ENCODE peak calls at places on chromosomes 2 and 18, in eight cellular contexts. One of them, this sample, is unnamed. For H3K36me3, the result is how much of the 10 kb centered on the place peaks cover.

GRCh38 chr2:8678731-8679566 is 2.9 kb upstream of the ID2 start:
- DNase-seq in upper lobe of right lung: peak
- DNase-seq in lung: peak
- DNase-seq in astrocyte: peak
- DNase-seq in WERI-Rb-1: peak
- DNase-seq in stomach: peak
- DNase-seq in pancreas: peak
- DNase-seq in GM06990: peak
- DNase-seq in this sample: peak

GRCh38 chr2:96809951-96810782 is 5.9 kb upstream of the CNNM3 start:
- DNase-seq in upper lobe of right lung: no peak
- DNase-seq in lung: no peak
- DNase-seq in astrocyte: no peak
- DNase-seq in WERI-Rb-1: peak
- DNase-seq in stomach: no peak
- DNase-seq in pancreas: no peak
- DNase-seq in GM06990: no peak
- DNase-seq in this sample: no peak

GRCh38 chr2:86044614-86045013 is 61.1 kb downstream of the POLR1A start:
- DNase-seq in upper lobe of right lung: no peak
- DNase-seq in lung: no peak
- DNase-seq in astrocyte: no peak
- DNase-seq in WERI-Rb-1: no peak
- DNase-seq in stomach: no peak
- DNase-seq in pancreas: no peak
- DNase-seq in GM06990: no peak
- DNase-seq in this sample: no peak

GRCh38 chr2:55033921-55034320 is 16.3 kb downstream of the RTN4 start:
- DNase-seq in upper lobe of right lung: no peak
- DNase-seq in lung: no peak
- DNase-seq in astrocyte: no peak
- DNase-seq in WERI-Rb-1: no peak
- DNase-seq in stomach: no peak
- DNase-seq in pancreas: no peak
- DNase-seq in GM06990: no peak
- DNase-seq in this sample: no peak

GRCh38 chr2:137467246-137467862 is 496.9 kb upstream of the HNMT start:
- DNase-seq in upper lobe of right lung: no peak
- DNase-seq in lung: peak
- DNase-seq in astrocyte: peak
- DNase-seq in WERI-Rb-1: peak
- DNase-seq in stomach: no peak
- DNase-seq in pancreas: peak
- DNase-seq in GM06990: no peak
- DNase-seq in this sample: peak

GRCh38 chr2:230537531-230537976 is 121.6 kb downstream of the SP100 start:
- DNase-seq in upper lobe of right lung: no peak
- DNase-seq in lung: no peak
- DNase-seq in astrocyte: no peak
- DNase-seq in WERI-Rb-1: no peak
- DNase-seq in stomach: no peak
- DNase-seq in pancreas: no peak
- DNase-seq in GM06990: peak
- DNase-seq in this sample: no peak

GRCh38 chr2:16161768-16162490 is 221.6 kb downstream of the MYCN start:
- DNase-seq in upper lobe of right lung: no peak
- DNase-seq in lung: no peak
- DNase-seq in astrocyte: no peak
- DNase-seq in WERI-Rb-1: no peak
- DNase-seq in stomach: no peak
- DNase-seq in pancreas: no peak
- DNase-seq in GM06990: no peak
- DNase-seq in this sample: no peak

GRCh38 chr18:45654677-45655076 is 39.4 kb downstream of the SLC14A2 start:
- DNase-seq in upper lobe of right lung: no peak
- DNase-seq in lung: no peak
- DNase-seq in astrocyte: no peak
- DNase-seq in WERI-Rb-1: no peak
- DNase-seq in stomach: no peak
- DNase-seq in pancreas: no peak
- DNase-seq in GM06990: no peak
- DNase-seq in this sample: peak

GRCh38 chr2:18804540-18804939 is 215.2 kb upstream of the NT5C1B start:
- DNase-seq in upper lobe of right lung: no peak
- DNase-seq in lung: no peak
- DNase-seq in astrocyte: no peak
- DNase-seq in WERI-Rb-1: no peak
- DNase-seq in stomach: no peak
- DNase-seq in pancreas: no peak
- DNase-seq in GM06990: no peak
- DNase-seq in this sample: peak

GRCh38 chr2:191811807-191812602 is 34.9 kb downstream of the CAVIN2 start:
- DNase-seq in upper lobe of right lung: peak
- DNase-seq in lung: peak
- DNase-seq in astrocyte: peak
- DNase-seq in WERI-Rb-1: peak
- DNase-seq in stomach: peak
- DNase-seq in pancreas: peak
- DNase-seq in GM06990: no peak
- DNase-seq in this sample: peak

GRCh38 chr2:178391701-178392100 is 59.3 kb downstream of the PRKRA start:
- DNase-seq in upper lobe of right lung: no peak
- DNase-seq in lung: no peak
- DNase-seq in astrocyte: no peak
- DNase-seq in WERI-Rb-1: no peak
- DNase-seq in stomach: no peak
- DNase-seq in pancreas: no peak
- DNase-seq in GM06990: no peak
- DNase-seq in this sample: peak

GRCh38 chr2:144464730-144465129 is 55.2 kb downstream of the ZEB2 start:
- DNase-seq in upper lobe of right lung: no peak
- DNase-seq in lung: no peak
- DNase-seq in astrocyte: no peak
- DNase-seq in WERI-Rb-1: no peak
- DNase-seq in stomach: no peak
- DNase-seq in pancreas: no peak
- DNase-seq in GM06990: no peak
- DNase-seq in this sample: no peak

GRCh38 chr2:196113061-196113974 is 44.7 kb upstream of the DNAH7 start:
- DNase-seq in upper lobe of right lung: no peak
- DNase-seq in lung: no peak
- DNase-seq in astrocyte: peak
- DNase-seq in WERI-Rb-1: no peak
- DNase-seq in stomach: no peak
- DNase-seq in pancreas: no peak
- DNase-seq in GM06990: no peak
- DNase-seq in this sample: no peak

GRCh38 chr18:400466-400865 is 100.0 kb downstream of the COLEC12 start:
- DNase-seq in upper lobe of right lung: no peak
- DNase-seq in lung: peak
- DNase-seq in astrocyte: peak
- DNase-seq in WERI-Rb-1: no peak
- DNase-seq in stomach: no peak
- DNase-seq in pancreas: no peak
- DNase-seq in GM06990: no peak
- DNase-seq in this sample: no peak

GRCh38 chr2:241947401-241947800 is 77.9 kb downstream of the RTP5 start:
- DNase-seq in upper lobe of right lung: no peak
- DNase-seq in lung: no peak
- DNase-seq in astrocyte: no peak
- DNase-seq in WERI-Rb-1: no peak
- DNase-seq in stomach: no peak
- DNase-seq in pancreas: no peak
- DNase-seq in GM06990: no peak
- DNase-seq in this sample: no peak

GRCh38 chr2:118844261-118845004 is 3.0 kb downstream of the EN1 start:
- DNase-seq in upper lobe of right lung: no peak
- DNase-seq in lung: no peak
- DNase-seq in astrocyte: no peak
- DNase-seq in WERI-Rb-1: no peak
- DNase-seq in stomach: no peak
- DNase-seq in pancreas: no peak
- DNase-seq in GM06990: no peak
- DNase-seq in this sample: no peak

GRCh38 chr2:101699939-101700442 is 2.5 kb downstream of the MAP4K4 start:
- DNase-seq in upper lobe of right lung: no peak
- DNase-seq in lung: no peak
- DNase-seq in astrocyte: no peak
- DNase-seq in WERI-Rb-1: no peak
- DNase-seq in stomach: no peak
- DNase-seq in pancreas: no peak
- DNase-seq in GM06990: no peak
- DNase-seq in this sample: peak

GRCh38 chr2:20635698-20636584 is 15.0 kb downstream of the HS1BP3 start:
- DNase-seq in upper lobe of right lung: peak
- DNase-seq in lung: peak
- DNase-seq in astrocyte: no peak
- DNase-seq in WERI-Rb-1: peak
- DNase-seq in stomach: peak
- DNase-seq in pancreas: peak
- DNase-seq in GM06990: peak
- DNase-seq in this sample: peak

GRCh38 chr2:150327546-150328495 is 159.6 kb downstream of the RND3 start:
- DNase-seq in upper lobe of right lung: no peak
- DNase-seq in lung: no peak
- DNase-seq in astrocyte: no peak
- DNase-seq in WERI-Rb-1: no peak
- DNase-seq in stomach: no peak
- DNase-seq in pancreas: no peak
- DNase-seq in GM06990: no peak
- DNase-seq in this sample: no peak

GRCh38 chr18:10233082-10233875 is 221.2 kb upstream of the APCDD1 start:
- DNase-seq in upper lobe of right lung: no peak
- DNase-seq in lung: no peak
- DNase-seq in astrocyte: no peak
- DNase-seq in WERI-Rb-1: no peak
- DNase-seq in stomach: no peak
- DNase-seq in pancreas: no peak
- DNase-seq in GM06990: no peak
- DNase-seq in this sample: no peak

GRCh38 chr18:10234281-10234680 is 220.2 kb upstream of the APCDD1 start:
- DNase-seq in upper lobe of right lung: no peak
- DNase-seq in lung: no peak
- DNase-seq in astrocyte: no peak
- DNase-seq in WERI-Rb-1: no peak
- DNase-seq in stomach: no peak
- DNase-seq in pancreas: no peak
- DNase-seq in GM06990: no peak
- DNase-seq in this sample: peak

GRCh38 chr18:10230072-10230471 is 224.4 kb upstream of the APCDD1 start:
- DNase-seq in upper lobe of right lung: no peak
- DNase-seq in lung: no peak
- DNase-seq in astrocyte: peak
- DNase-seq in WERI-Rb-1: peak
- DNase-seq in stomach: no peak
- DNase-seq in pancreas: no peak
- DNase-seq in GM06990: no peak
- DNase-seq in this sample: peak

GRCh38 chr18:10231220-10231619 is 223.2 kb upstream of the APCDD1 start:
- DNase-seq in upper lobe of right lung: no peak
- DNase-seq in lung: no peak
- DNase-seq in astrocyte: no peak
- DNase-seq in WERI-Rb-1: no peak
- DNase-seq in stomach: no peak
- DNase-seq in pancreas: no peak
- DNase-seq in GM06990: no peak
- DNase-seq in this sample: no peak

GRCh38 chr18:10232062-10232461 is 222.4 kb upstream of the APCDD1 start:
- DNase-seq in upper lobe of right lung: no peak
- DNase-seq in lung: no peak
- DNase-seq in astrocyte: peak
- DNase-seq in WERI-Rb-1: no peak
- DNase-seq in stomach: no peak
- DNase-seq in pancreas: no peak
- DNase-seq in GM06990: no peak
- DNase-seq in this sample: no peak
- TF ChIP-seq CTCF in upper lobe of right lung: no peak
- TF ChIP-seq CTCF in lung: no peak
- TF ChIP-seq CTCF in astrocyte: no peak
- TF ChIP-seq CTCF in WERI-Rb-1: no peak
- TF ChIP-seq CTCF in stomach: no peak
- TF ChIP-seq CTCF in pancreas: no peak
- TF ChIP-seq CTCF in GM06990: no peak
- TF ChIP-seq CTCF in this sample: no peak

GRCh38 chr2:28927878-28928277 is 33.4 kb downstream of the WDR43 start:
- DNase-seq in upper lobe of right lung: no peak
- DNase-seq in lung: no peak
- DNase-seq in astrocyte: peak
- DNase-seq in WERI-Rb-1: no peak
- DNase-seq in stomach: no peak
- DNase-seq in pancreas: no peak
- DNase-seq in GM06990: no peak
- DNase-seq in this sample: peak
- H3K36me3 ChIP-seq in upper lobe of right lung: half or more
- H3K36me3 ChIP-seq in lung: under half
- H3K36me3 ChIP-seq in astrocyte: half or more
- H3K36me3 ChIP-seq in WERI-Rb-1: half or more
- H3K36me3 ChIP-seq in stomach: half or more
- H3K36me3 ChIP-seq in pancreas: half or more
- H3K36me3 ChIP-seq in GM06990: under half
- H3K36me3 ChIP-seq in this sample: under half

GRCh38 chr2:217903142-217903858 is 99.5 kb downstream of the TNS1 start:
- DNase-seq in upper lobe of right lung: no peak
- DNase-seq in lung: no peak
- DNase-seq in astrocyte: no peak
- DNase-seq in WERI-Rb-1: no peak
- DNase-seq in stomach: no peak
- DNase-seq in pancreas: no peak
- DNase-seq in GM06990: no peak
- DNase-seq in this sample: no peak
- H3K4me3 ChIP-seq in upper lobe of right lung: peak
- H3K4me3 ChIP-seq in lung: no peak
- H3K4me3 ChIP-seq in astrocyte: no peak
- H3K4me3 ChIP-seq in WERI-Rb-1: no peak
- H3K4me3 ChIP-seq in stomach: no peak
- H3K4me3 ChIP-seq in pancreas: no peak
- H3K4me3 ChIP-seq in GM06990: no peak
- H3K4me3 ChIP-seq in this sample: no peak

DNA sequence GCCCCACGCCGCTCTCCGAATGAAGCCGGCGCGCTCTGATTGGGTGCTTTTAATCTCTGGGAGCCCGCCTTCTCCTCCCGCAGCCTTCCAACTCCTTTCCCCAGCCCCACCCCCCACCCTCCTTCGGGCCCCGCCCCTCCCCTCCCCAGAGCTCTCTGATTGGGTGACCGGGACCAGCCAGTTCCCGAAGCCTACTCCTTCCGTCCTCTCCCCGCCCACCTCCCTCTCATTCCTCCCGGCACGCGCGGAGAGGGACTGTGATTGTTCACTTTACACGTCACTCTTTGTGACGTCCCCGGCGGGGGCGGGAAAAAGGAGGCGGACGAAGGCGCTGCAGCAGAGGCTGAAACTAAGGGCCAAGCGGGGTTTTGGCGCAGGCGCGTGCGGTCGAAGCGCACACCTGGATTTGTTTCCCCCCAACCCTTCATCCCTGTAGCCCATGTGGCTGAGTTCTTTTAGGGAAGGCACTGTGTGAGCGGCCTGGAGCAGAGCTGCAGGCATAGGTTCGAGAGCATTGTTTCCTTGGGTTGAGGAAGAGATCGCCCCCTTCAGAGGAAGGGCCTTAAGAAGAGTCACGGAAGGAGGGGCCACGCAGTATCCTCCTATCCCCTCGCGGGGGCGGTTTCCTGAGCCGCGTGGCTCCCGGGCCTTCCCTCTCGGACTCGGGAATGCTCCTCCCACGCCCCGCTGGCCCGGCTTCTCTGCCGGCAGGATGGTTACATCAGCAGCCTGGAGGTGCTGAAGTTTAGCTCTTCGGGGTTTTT is at the start of gene MEX3C:
- DNase-seq in upper lobe of right lung: peak
- DNase-seq in lung: peak
- DNase-seq in astrocyte: peak
- DNase-seq in WERI-Rb-1: peak
- DNase-seq in stomach: peak
- DNase-seq in pancreas: peak
- DNase-seq in GM06990: peak
- DNase-seq in this sample: peak
- TF ChIP-seq CTCF in upper lobe of right lung: peak
- TF ChIP-seq CTCF in lung: no peak
- TF ChIP-seq CTCF in astrocyte: peak
- TF ChIP-seq CTCF in WERI-Rb-1: peak
- TF ChIP-seq CTCF in stomach: peak
- TF ChIP-seq CTCF in pancreas: no peak
- TF ChIP-seq CTCF in GM06990: peak
- TF ChIP-seq CTCF in this sample: peak